ENCODE peak calls at places on chromosomes 1 and 21, in nine cellular contexts. V is fibroblast of mammary gland; G is neural crest cell; A is hepatocyte; W is upper lobe of right lung; E is cardiac muscle cell; O is fibroblast of the aortic adventitia; Q is AG04449; U is CD4-positive, alpha-beta T cell. Y is an unnamed sample.

GRCh38 chr1:1626207-1627141 is 5.5 kb upstream of the MMP23B start:
- DNase-seq in U (no peak), O (no peak), Q (no peak), V (no peak), A (no peak), E (no peak), G (no peak), W (peak), Y (no peak)

GRCh38 chr1:44267438-44267837 is 54.2 kb downstream of the DMAP1 start:
- DNase-seq in Q (no peak), G (no peak), O (no peak), A (peak), V (no peak), E (no peak), W (no peak), U (no peak), Y (no peak)

GRCh38 chr21:21668198-21668597 is 670.0 kb downstream of the NCAM2 start:
- DNase-seq in V (no peak), O (no peak), E (no peak), W (no peak), G (no peak), Q (no peak), U (no peak), A (no peak), Y (no peak)

GRCh38 chr1:173489149-173489600 is 12.0 kb downstream of the PRDX6 start:
- DNase-seq in V (peak), O (peak), A (peak), U (no peak), Q (no peak), G (no peak), E (no peak), W (no peak), Y (no peak)

GRCh38 chr1:109739738-109740614 is 862 bp downstream of the GSTM3 start:
- DNase-seq in W (peak), Q (no peak), E (peak), A (peak), V (peak), U (peak), O (peak), G (peak), Y (no peak)

GRCh38 chr1:21861602-21862429 is 49.8 kb downstream of the LDLRAD2 start:
- DNase-seq in U (no peak), A (no peak), Q (peak), G (no peak), O (peak), E (no peak), V (peak), W (no peak), Y (peak)

GRCh38 chr1:54255026-54255425 is 55.1 kb downstream of the MRPL37 start:
- DNase-seq in O (peak), U (no peak), W (no peak), G (no peak), Q (no peak), V (peak), E (no peak), A (no peak), Y (no peak)

GRCh38 chr1:98143403-98143802 is 222.6 kb upstream of the DPYD start:
- DNase-seq in U (no peak), W (no peak), E (no peak), O (no peak), G (no peak), A (no peak), V (no peak), Q (no peak), Y (no peak)

GRCh38 chr1:17475729-17476128 is 36.3 kb upstream of the RCC2 start:
- DNase-seq in E (no peak), V (peak), W (no peak), G (no peak), A (peak), O (peak), U (no peak), Q (peak), Y (peak)

GRCh38 chr1:195714248-195714647 is 894.0 kb downstream of the KCNT2 start:
- DNase-seq in E (no peak), O (peak), V (peak), G (no peak), U (no peak), W (no peak), Q (peak), A (no peak), Y (no peak)

GRCh38 chr1:108199231-108199657 is 899 bp downstream of the SLC25A24 start:
- DNase-seq in G (no peak), W (no peak), U (no peak), A (peak), Q (no peak), E (no peak), O (peak), V (peak), Y (no peak)

GRCh38 chr21:45326169-45326833 is 38.6 kb upstream of the POFUT2 start:
- DNase-seq in O (no peak), A (no peak), V (peak), W (peak), G (peak), U (no peak), E (no peak), Q (no peak), Y (no peak)

GRCh38 chr1:167443757-167444156 is 74.6 kb downstream of the CD247 start:
- DNase-seq in U (no peak), E (no peak), O (no peak), Q (no peak), G (no peak), V (no peak), A (no peak), W (no peak), Y (no peak)

GRCh38 chr1:86846166-86846647 is 67.7 kb downstream of the SELENOF start:
- DNase-seq in O (peak), W (no peak), E (no peak), A (no peak), U (no peak), G (no peak), Q (peak), V (peak), Y (peak)

GRCh38 chr1:222009105-222009730 is 267.3 kb upstream of the DUSP10 start:
- DNase-seq in V (peak), O (peak), A (peak), U (peak), G (no peak), Q (no peak), W (no peak), E (peak), Y (no peak)

GRCh38 chr1:214295934-214296333 is 15.0 kb downstream of the SMYD2 start:
- DNase-seq in E (no peak), U (no peak), V (no peak), O (no peak), G (no peak), A (no peak), Q (no peak), W (no peak), Y (no peak)

GRCh38 chr21:29430030-29430429 is 131.3 kb downstream of the BACH1 start:
- DNase-seq in G (no peak), V (no peak), W (no peak), U (no peak), O (no peak), A (no peak), E (no peak), Q (no peak), Y (no peak)

GRCh38 chr1:226638001-226638601 is 89.5 kb downstream of the STUM start:
- DNase-seq in A (no peak), G (no peak), Q (no peak), E (no peak), W (peak), U (no peak), O (no peak), V (no peak), Y (no peak)

GRCh38 chr1:147851149-147851548 is 51.4 kb upstream of the GJA8 start:
- DNase-seq in U (no peak), V (peak), O (no peak), A (peak), Q (no peak), G (no peak), W (no peak), E (no peak), Y (no peak)

GRCh38 chr1:16628361-16629111 is 15.2 kb upstream of the NBPF1 start:
- DNase-seq in O (no peak), Q (no peak), W (peak), G (no peak), U (no peak), V (no peak), E (no peak), A (no peak), Y (no peak)

GRCh38 chr1:59686170-59686569 is 128.6 kb upstream of the HOOK1 start:
- DNase-seq in W (no peak), G (no peak), E (no peak), A (no peak), O (no peak), Q (no peak), V (no peak), U (no peak), Y (no peak)

GRCh38 chr21:29436143-29436542 is 137.4 kb downstream of the BACH1 start:
- DNase-seq in Q (no peak), E (no peak), W (no peak), G (no peak), A (no peak), O (peak), U (peak), V (peak), Y (no peak)

GRCh38 chr21:36799869-36800268 is 101.0 kb downstream of the SIM2 start:
- DNase-seq in W (no peak), E (no peak), O (no peak), Q (no peak), U (no peak), G (no peak), V (no peak), A (no peak), Y (peak)

GRCh38 chr1:115807723-115808122 is 33.2 kb downstream of the NHLH2 start:
- DNase-seq in G (peak), V (peak), E (peak), Q (peak), O (peak), U (peak), W (no peak), A (peak), Y (peak)

GRCh38 chr1:212981025-212981495 is 30.7 kb downstream of the VASH2 start:
- DNase-seq in Q (no peak), E (peak), V (no peak), W (no peak), U (no peak), O (no peak), G (no peak), A (peak), Y (no peak)

GRCh38 chr1:22888320-22889075 is 84.2 kb downstream of the LACTBL1 start:
- DNase-seq in W (no peak), G (no peak), A (no peak), E (no peak), U (no peak), V (peak), O (peak), Q (no peak), Y (no peak)

GRCh38 chr1:219188331-219188803 is 14.7 kb downstream of the LYPLAL1 start:
- DNase-seq in U (no peak), A (no peak), E (peak), W (no peak), V (peak), G (no peak), O (no peak), Q (no peak), Y (no peak)

GRCh38 chr1:112762541-112763141 is 47.5 kb upstream of the PPM1J start:
- DNase-seq in U (no peak), E (no peak), W (peak), G (no peak), O (peak), V (no peak), Q (no peak), A (no peak), Y (no peak)

GRCh38 chr1:176800978-176801552 is 338.1 kb downstream of the PAPPA2 start:
- DNase-seq in W (no peak), A (no peak), V (no peak), E (peak), O (no peak), Q (no peak), G (no peak), U (no peak), Y (no peak)

GRCh38 chr1:81702903-81703302 is 97.8 kb upstream of the ADGRL2 start:
- DNase-seq in V (peak), A (no peak), O (peak), W (no peak), G (no peak), Q (peak), E (no peak), U (no peak), Y (peak)

GRCh38 chr1:117754061-117754969 is 148.5 kb downstream of the TENT5C start:
- DNase-seq in W (no peak), U (peak), Q (no peak), G (peak), E (peak), A (peak), V (peak), O (peak), Y (no peak)

GRCh38 chr1:247906504-247907047 is 11.2 kb downstream of the OR2W3 start:
- DNase-seq in U (no peak), G (no peak), Q (no peak), A (no peak), E (no peak), O (peak), V (peak), W (no peak), Y (no peak)

GRCh38 chr1:247905181-247905580 is 9.8 kb downstream of the OR2W3 start:
- DNase-seq in E (no peak), U (no peak), G (no peak), W (no peak), Q (no peak), O (no peak), V (no peak), A (no peak), Y (no peak)

GRCh38 chr1:247904122-247904521 is 8.7 kb downstream of the OR2W3 start:
- DNase-seq in Q (no peak), A (no peak), E (no peak), G (no peak), U (no peak), W (no peak), O (no peak), V (no peak), Y (no peak)

GRCh38 chr1:247905899-247906503 is 10.6 kb downstream of the OR2W3 start:
- DNase-seq in E (no peak), Q (no peak), V (no peak), A (no peak), U (no peak), G (no peak), O (no peak), W (no peak), Y (no peak)

GRCh38 chr1:247908761-247909160 is 11.3 kb upstream of the OR2T8 start:
- DNase-seq in Q (no peak), G (no peak), O (no peak), V (no peak), U (no peak), A (no peak), E (no peak), W (no peak), Y (no peak)
- TF ChIP-seq CTCF in Q (no peak), G (no peak), O (no peak), V (no peak), U (no peak), A (no peak), E (no peak), W (no peak), Y (no peak)

GRCh38 chr1:64973061-64973647 is 6.8 kb upstream of the JAK1 start:
- DNase-seq in Q (no peak), E (no peak), O (no peak), V (no peak), W (no peak), A (no peak), G (no peak), U (no peak), Y (no peak)

GRCh38 chr1:64967381-64967780 is 1.0 kb upstream of the JAK1 start:
- DNase-seq in A (no peak), W (no peak), E (peak), O (no peak), G (no peak), U (no peak), Q (no peak), V (no peak), Y (no peak)

GRCh38 chr1:64966158-64966963 is at the start of gene JAK1:
- DNase-seq in V (peak), O (peak), W (peak), Q (no peak), G (peak), A (peak), E (peak), U (peak), Y (peak)

GRCh38 chr1:64965239-64966157 is 851 bp downstream of the JAK1 start:
- DNase-seq in W (peak), A (peak), G (peak), V (peak), E (no peak), O (peak), U (peak), Q (no peak), Y (no peak)

GRCh38 chr1:64969305-64970066 is 3.1 kb upstream of the JAK1 start:
- DNase-seq in G (no peak), E (no peak), W (no peak), A (no peak), U (no peak), O (peak), Q (no peak), V (peak), Y (no peak)
- TF ChIP-seq CTCF in G (no peak), E (no peak), W (no peak), A (no peak), U (no peak), O (no peak), Q (no peak), V (peak), Y (no peak)

DNA sequence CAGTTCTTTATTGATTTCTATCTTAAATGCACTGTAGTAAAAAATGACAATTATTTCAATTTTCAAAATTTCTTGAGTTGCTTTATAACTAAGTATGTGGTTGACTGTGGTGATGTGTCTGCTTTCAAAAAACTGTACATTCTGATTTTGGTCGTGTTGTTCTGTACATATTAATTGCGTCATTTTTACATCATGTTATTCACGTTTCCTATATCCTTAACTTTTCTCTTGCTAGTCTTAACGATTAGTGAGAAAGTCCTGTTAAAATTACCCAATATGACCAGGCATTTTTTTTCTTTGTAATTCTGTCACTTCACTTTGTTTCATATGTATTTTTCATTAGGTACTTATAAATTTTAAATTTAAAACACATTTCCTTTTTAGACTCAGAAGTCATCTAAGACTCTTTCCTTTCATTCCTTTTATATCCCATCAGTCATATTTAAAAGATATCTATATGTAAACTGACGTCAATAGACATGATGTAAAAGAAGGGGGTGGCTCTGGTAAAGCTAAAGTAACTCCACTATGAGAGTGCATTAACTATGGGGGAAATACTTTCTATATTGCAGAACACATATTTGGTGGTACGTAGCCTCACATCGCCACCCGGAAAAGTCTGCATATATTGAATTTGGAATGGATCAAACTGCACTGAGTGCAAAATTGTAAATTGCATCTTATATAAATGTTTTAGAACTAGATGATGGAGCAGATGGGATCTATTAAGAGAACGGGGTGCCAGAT is 1.1 kb upstream of the COA6 start:
- DNase-seq in E (no peak), A (no peak), G (no peak), O (peak), U (no peak), V (no peak), W (no peak), Q (no peak), Y (no peak)
- TF ChIP-seq CTCF in E (no peak), A (no peak), G (no peak), O (no peak), U (no peak), V (no peak), W (no peak), Q (no peak), Y (no peak)

GRCh38 chr1:91476538-91477217 is 24.0 kb upstream of the CDC7 start:
- DNase-seq in W (no peak), O (peak), A (no peak), V (no peak), G (no peak), E (no peak), U (no peak), Q (no peak), Y (no peak)
- TF ChIP-seq CTCF in W (no peak), O (no peak), A (no peak), V (no peak), G (no peak), E (no peak), U (no peak), Q (no peak), Y (no peak)

GRCh38 chr1:12595839-12596821 is 21.9 kb downstream of the DHRS3 start:
- DNase-seq in E (peak), G (peak), V (peak), U (no peak), O (peak), Q (peak), A (peak), W (peak), Y (peak)

GRCh38 chr1:12594966-12595838 is 22.8 kb downstream of the DHRS3 start:
- DNase-seq in U (no peak), Q (no peak), V (peak), E (peak), A (peak), W (peak), O (peak), G (no peak), Y (no peak)

GRCh38 chr1:12593621-12594066 is 24.4 kb downstream of the DHRS3 start:
- DNase-seq in U (no peak), G (no peak), E (no peak), O (peak), A (peak), Q (no peak), V (peak), W (no peak), Y (no peak)

GRCh38 chr1:12592496-12592895 is 25.5 kb downstream of the DHRS3 start:
- DNase-seq in A (no peak), V (no peak), O (no peak), Q (no peak), W (no peak), E (no peak), G (no peak), U (no peak), Y (no peak)

DNA sequence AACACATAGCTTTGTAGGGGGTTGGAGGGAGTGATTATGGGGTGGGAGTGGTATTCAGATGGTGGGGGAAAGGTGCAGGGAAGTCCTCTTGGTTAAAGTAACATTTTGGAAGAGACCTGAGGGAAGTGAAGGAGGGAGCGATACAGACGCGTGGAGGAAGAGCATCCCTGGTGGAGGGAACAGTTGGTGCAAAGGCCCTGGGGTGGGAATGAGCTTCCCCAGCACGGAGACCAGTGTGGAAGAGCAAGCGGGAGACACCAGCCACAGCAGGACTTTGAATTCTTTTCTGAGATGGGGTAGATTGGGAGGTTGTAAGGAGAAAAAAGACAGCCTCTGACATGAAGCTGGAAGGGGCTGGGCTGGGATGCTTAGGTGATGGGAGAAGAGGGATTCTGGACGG is 23.5 kb downstream of the DHRS3 start:
- DNase-seq in G (no peak), O (no peak), A (no peak), W (no peak), V (no peak), E (no peak), Q (no peak), U (no peak), Y (no peak)
- TF ChIP-seq CTCF in G (no peak), O (no peak), A (no peak), W (no peak), V (no peak), E (no peak), Q (no peak), U (no peak), Y (no peak)

Y was measured in AG09319.